ENCODE peak calls at places on chromosome 18, in seven cellular contexts. One of them, this sample, is unnamed. For H3K36me3, the result is how much of the 10 kb centered on the place peaks cover.

GRCh38 chr18:27845897-27846296 is 331.0 kb downstream of the CDH2 start:
- DNase-seq in K562: no peak
- DNase-seq in esophagus squamous epithelium: no peak
- DNase-seq in stomach: no peak
- DNase-seq in heart left ventricle: no peak
- DNase-seq in H1: no peak
- DNase-seq in Peyer's patch: no peak
- DNase-seq in this sample: no peak

GRCh38 chr18:35174093-35174731 is 66.6 kb upstream of the ZNF397 start:
- DNase-seq in K562: peak
- DNase-seq in esophagus squamous epithelium: no peak
- DNase-seq in stomach: no peak
- DNase-seq in heart left ventricle: no peak
- DNase-seq in H1: no peak
- DNase-seq in Peyer's patch: no peak
- DNase-seq in this sample: no peak

GRCh38 chr18:35060092-35060491 is 18.9 kb downstream of the MAPRE2 start:
- DNase-seq in K562: no peak
- DNase-seq in esophagus squamous epithelium: no peak
- DNase-seq in stomach: no peak
- DNase-seq in heart left ventricle: no peak
- DNase-seq in H1: no peak
- DNase-seq in Peyer's patch: no peak
- DNase-seq in this sample: no peak

GRCh38 chr18:14907420-14907819 is 159.4 kb downstream of the ANKRD30B start:
- DNase-seq in K562: no peak
- DNase-seq in esophagus squamous epithelium: no peak
- DNase-seq in stomach: no peak
- DNase-seq in heart left ventricle: no peak
- DNase-seq in H1: no peak
- DNase-seq in Peyer's patch: no peak
- DNase-seq in this sample: no peak

GRCh38 chr18:40258298-40258697 is 1696.7 kb upstream of the PIK3C3 start:
- DNase-seq in K562: no peak
- DNase-seq in esophagus squamous epithelium: no peak
- DNase-seq in stomach: no peak
- DNase-seq in heart left ventricle: no peak
- DNase-seq in H1: no peak
- DNase-seq in Peyer's patch: no peak
- DNase-seq in this sample: no peak

GRCh38 chr18:53322163-53322562 is 902.3 kb downstream of the MBD2 start:
- DNase-seq in K562: no peak
- DNase-seq in esophagus squamous epithelium: no peak
- DNase-seq in stomach: no peak
- DNase-seq in heart left ventricle: no peak
- DNase-seq in H1: no peak
- DNase-seq in Peyer's patch: no peak
- DNase-seq in this sample: no peak

GRCh38 chr18:62607302-62607701 is 84.5 kb downstream of the ZCCHC2 start:
- DNase-seq in K562: peak
- DNase-seq in esophagus squamous epithelium: no peak
- DNase-seq in stomach: no peak
- DNase-seq in heart left ventricle: no peak
- DNase-seq in H1: no peak
- DNase-seq in Peyer's patch: no peak
- DNase-seq in this sample: no peak

GRCh38 chr18:62448426-62448825 is 74.4 kb upstream of the ZCCHC2 start:
- DNase-seq in K562: no peak
- DNase-seq in esophagus squamous epithelium: no peak
- DNase-seq in stomach: no peak
- DNase-seq in heart left ventricle: no peak
- DNase-seq in H1: no peak
- DNase-seq in Peyer's patch: no peak
- DNase-seq in this sample: no peak

GRCh38 chr18:527136-527535 is 26.6 kb upstream of the COLEC12 start:
- DNase-seq in K562: no peak
- DNase-seq in esophagus squamous epithelium: no peak
- DNase-seq in stomach: no peak
- DNase-seq in heart left ventricle: no peak
- DNase-seq in H1: no peak
- DNase-seq in Peyer's patch: no peak
- DNase-seq in this sample: no peak

GRCh38 chr18:26480897-26481795 is 67.2 kb downstream of the KCTD1 start:
- DNase-seq in K562: no peak
- DNase-seq in esophagus squamous epithelium: no peak
- DNase-seq in stomach: no peak
- DNase-seq in heart left ventricle: no peak
- DNase-seq in H1: no peak
- DNase-seq in Peyer's patch: no peak
- DNase-seq in this sample: peak

GRCh38 chr18:1011342-1011741 is 106.7 kb downstream of the ADCYAP1 start:
- DNase-seq in K562: no peak
- DNase-seq in esophagus squamous epithelium: no peak
- DNase-seq in stomach: no peak
- DNase-seq in heart left ventricle: no peak
- DNase-seq in H1: no peak
- DNase-seq in Peyer's patch: no peak
- DNase-seq in this sample: no peak

GRCh38 chr18:80105369-80106167 is 3.5 kb upstream of the ADNP2 start:
- DNase-seq in K562: peak
- DNase-seq in esophagus squamous epithelium: no peak
- DNase-seq in stomach: no peak
- DNase-seq in heart left ventricle: no peak
- DNase-seq in H1: no peak
- DNase-seq in Peyer's patch: peak
- DNase-seq in this sample: no peak

GRCh38 chr18:73774836-73775509 is 372.7 kb downstream of the FBXO15 start:
- DNase-seq in K562: no peak
- DNase-seq in esophagus squamous epithelium: no peak
- DNase-seq in stomach: no peak
- DNase-seq in heart left ventricle: peak
- DNase-seq in H1: no peak
- DNase-seq in Peyer's patch: no peak
- DNase-seq in this sample: no peak

GRCh38 chr18:8960740-8961657 is 141.5 kb upstream of the NDUFV2 start:
- DNase-seq in K562: no peak
- DNase-seq in esophagus squamous epithelium: no peak
- DNase-seq in stomach: no peak
- DNase-seq in heart left ventricle: no peak
- DNase-seq in H1: no peak
- DNase-seq in Peyer's patch: no peak
- DNase-seq in this sample: no peak

GRCh38 chr18:49585781-49586663 is 24.2 kb downstream of the LIPG start:
- DNase-seq in K562: no peak
- DNase-seq in esophagus squamous epithelium: no peak
- DNase-seq in stomach: no peak
- DNase-seq in heart left ventricle: no peak
- DNase-seq in H1: no peak
- DNase-seq in Peyer's patch: no peak
- DNase-seq in this sample: no peak

GRCh38 chr18:63684718-63685117 is 18.0 kb upstream of the SERPINB11 start:
- DNase-seq in K562: no peak
- DNase-seq in esophagus squamous epithelium: no peak
- DNase-seq in stomach: no peak
- DNase-seq in heart left ventricle: no peak
- DNase-seq in H1: no peak
- DNase-seq in Peyer's patch: no peak
- DNase-seq in this sample: no peak

DNA sequence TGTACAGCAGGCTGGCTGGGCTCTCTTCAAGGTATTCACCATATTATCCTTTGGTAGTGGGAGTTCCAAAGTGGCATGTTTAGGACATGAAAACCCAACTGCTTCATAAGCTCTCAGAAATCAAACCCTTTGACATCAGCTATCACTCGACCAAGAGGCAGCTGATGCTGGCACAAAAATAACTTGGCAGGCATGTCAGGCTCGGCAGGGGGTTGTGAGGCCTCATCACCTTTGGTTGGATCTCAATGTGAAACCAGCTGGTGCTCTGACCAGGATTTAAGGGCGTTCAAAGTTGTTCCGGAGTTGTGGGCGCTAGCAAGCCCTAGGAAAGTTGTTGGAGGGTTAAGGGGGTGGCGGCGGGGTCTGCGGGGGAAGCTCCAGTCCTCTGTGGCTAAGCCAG is 172.0 kb downstream of the FHOD3 start:
- DNase-seq in K562: no peak
- DNase-seq in esophagus squamous epithelium: no peak
- DNase-seq in stomach: no peak
- DNase-seq in heart left ventricle: peak
- DNase-seq in H1: no peak
- DNase-seq in Peyer's patch: no peak
- DNase-seq in this sample: no peak
- H3K27ac ChIP-seq in K562: no peak
- H3K27ac ChIP-seq in esophagus squamous epithelium: no peak
- H3K27ac ChIP-seq in stomach: no peak
- H3K27ac ChIP-seq in heart left ventricle: peak
- H3K27ac ChIP-seq in H1: no peak
- H3K27ac ChIP-seq in Peyer's patch: no peak
- H3K27ac ChIP-seq in this sample: no peak

GRCh38 chr18:3458378-3458777 is 8.4 kb downstream of the TGIF1 start:
- DNase-seq in K562: no peak
- DNase-seq in esophagus squamous epithelium: no peak
- DNase-seq in stomach: no peak
- DNase-seq in heart left ventricle: no peak
- DNase-seq in H1: no peak
- DNase-seq in Peyer's patch: peak
- DNase-seq in this sample: no peak
- H3K36me3 ChIP-seq in K562: half or more
- H3K36me3 ChIP-seq in esophagus squamous epithelium: under half
- H3K36me3 ChIP-seq in stomach: under half
- H3K36me3 ChIP-seq in heart left ventricle: under half
- H3K36me3 ChIP-seq in H1: half or more
- H3K36me3 ChIP-seq in Peyer's patch: under half
- H3K36me3 ChIP-seq in this sample: under half

GRCh38 chr18:11324510-11324909 is 175.1 kb upstream of the PIEZO2 start:
- DNase-seq in K562: no peak
- DNase-seq in esophagus squamous epithelium: no peak
- DNase-seq in stomach: no peak
- DNase-seq in heart left ventricle: no peak
- DNase-seq in H1: no peak
- DNase-seq in Peyer's patch: no peak
- DNase-seq in this sample: no peak
- TF ChIP-seq POLR2A in K562: no peak
- TF ChIP-seq POLR2A in esophagus squamous epithelium: no peak
- TF ChIP-seq POLR2A in stomach: no peak
- TF ChIP-seq POLR2A in heart left ventricle: no peak
- TF ChIP-seq POLR2A in H1: no peak
- TF ChIP-seq POLR2A in Peyer's patch: no peak
- TF ChIP-seq POLR2A in this sample: no peak

GRCh38 chr18:57781128-57781463 is 22.0 kb downstream of the ATP8B1 start:
- DNase-seq in K562: no peak
- DNase-seq in esophagus squamous epithelium: no peak
- DNase-seq in stomach: no peak
- DNase-seq in heart left ventricle: no peak
- DNase-seq in H1: no peak
- DNase-seq in Peyer's patch: no peak
- DNase-seq in this sample: no peak
- H3K27ac ChIP-seq in K562: peak
- H3K27ac ChIP-seq in esophagus squamous epithelium: peak
- H3K27ac ChIP-seq in stomach: peak
- H3K27ac ChIP-seq in heart left ventricle: peak
- H3K27ac ChIP-seq in H1: no peak
- H3K27ac ChIP-seq in Peyer's patch: no peak
- H3K27ac ChIP-seq in this sample: peak

DNA sequence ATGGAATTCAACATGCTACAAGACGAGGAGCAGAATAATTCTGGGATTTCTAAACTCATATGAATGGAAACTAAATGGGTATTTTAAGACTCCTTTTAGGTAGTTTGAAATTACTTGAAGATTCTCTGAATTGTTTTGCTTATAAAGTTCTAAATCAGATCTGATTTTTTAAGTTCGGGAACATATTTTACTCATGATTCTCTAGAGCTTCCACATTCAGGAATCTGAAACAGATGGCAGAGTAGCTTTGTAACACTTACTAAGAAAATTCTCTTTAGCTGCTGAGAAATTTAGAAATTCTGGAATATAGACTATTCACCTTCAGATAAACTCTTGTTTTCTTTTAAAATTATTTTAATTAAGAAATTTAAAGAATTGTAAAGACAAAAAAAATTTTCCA is 13.7 kb downstream of the RBBP8 start:
- DNase-seq in K562: no peak
- DNase-seq in esophagus squamous epithelium: no peak
- DNase-seq in stomach: no peak
- DNase-seq in heart left ventricle: no peak
- DNase-seq in H1: no peak
- DNase-seq in Peyer's patch: no peak
- DNase-seq in this sample: no peak
- H3K36me3 ChIP-seq in K562: half or more
- H3K36me3 ChIP-seq in esophagus squamous epithelium: under half
- H3K36me3 ChIP-seq in stomach: under half
- H3K36me3 ChIP-seq in heart left ventricle: under half
- H3K36me3 ChIP-seq in H1: half or more
- H3K36me3 ChIP-seq in Peyer's patch: under half
- H3K36me3 ChIP-seq in this sample: under half